ENCODE peak calls at places on chromosomes 11 and 22, in four cellular contexts. X, K, W and E are unnamed samples.

GRCh38 chr11:59224419-59224928 is 11.7 kb upstream of the MPEG1 start:
- DNase-seq in K (no peak), W (no peak), X (peak; percentile 60), E (no peak)

GRCh38 chr11:126834573-126834972 is 166.0 kb downstream of the KIRREL3 start:
- DNase-seq in K (no peak), X (peak; percentile 60), W (no peak), E (no peak)

GRCh38 chr11:100964400-100964799 is 165.2 kb downstream of the PGR start:
- DNase-seq in X (peak; percentile 2), K (no peak), W (no peak), E (no peak)

GRCh38 chr11:34427171-34427805 is 11.4 kb upstream of the CAT start:
- DNase-seq in K (no peak), W (no peak), X (peak; percentile 97), E (no peak)

GRCh38 chr22:42949159-42949558 is 65.8 kb downstream of the PACSIN2 start:
- DNase-seq in W (no peak), X (peak; percentile 91), K (no peak), E (no peak)

GRCh38 chr11:27722945-27723344 is 22.7 kb upstream of the BDNF start:
- DNase-seq in X (peak; percentile 51), K (no peak), W (no peak), E (no peak)

GRCh38 chr11:71502871-71503435 is 24.1 kb upstream of the KRTAP5-7 start:
- DNase-seq in W (no peak), K (no peak), X (no peak), E (no peak)

GRCh38 chr11:119378851-119379465 is 2.5 kb downstream of the USP2 start:
- DNase-seq in X (no peak), W (no peak), K (no peak), E (no peak)

GRCh38 chr11:79393362-79394043 is 47.3 kb downstream of the TENM4 start:
- DNase-seq in X (peak; percentile 9), K (no peak), W (peak; percentile 6), E (no peak)

GRCh38 chr11:117538731-117539130 is 211.1 kb downstream of the CEP164 start:
- DNase-seq in W (no peak), X (no peak), K (no peak), E (no peak)

GRCh38 chr11:9535189-9535781 is 38.2 kb upstream of the WEE1 start:
- DNase-seq in K (peak; percentile 83), X (peak; percentile 92), W (peak; percentile 66), E (peak; percentile 81)

GRCh38 chr11:122253541-122254317 is 137.7 kb upstream of the BLID start:
- DNase-seq in W (no peak), X (peak; percentile 39), K (no peak), E (no peak)

GRCh38 chr11:26905368-26905767 is 88.5 kb upstream of the FIBIN start:
- DNase-seq in K (no peak), X (peak; percentile 74), W (no peak), E (no peak)

GRCh38 chr11:116173946-116174911 is 598.6 kb downstream of the BUD13 start:
- DNase-seq in X (no peak), W (no peak), K (no peak), E (no peak)

GRCh38 chr11:69922596-69923111 is 103.4 kb upstream of the FGF3 start:
- DNase-seq in K (no peak), X (no peak), W (no peak), E (no peak)

GRCh38 chr11:35288817-35289541 is 130.4 kb downstream of the SLC1A2 start:
- DNase-seq in K (no peak), W (no peak), X (peak; percentile 84), E (no peak)

GRCh38 chr11:15143855-15144254 is 29.1 kb downstream of the INSC start:
- DNase-seq in K (no peak), X (no peak), W (no peak), E (no peak)

GRCh38 chr22:41418717-41419116 is 27.9 kb downstream of the TOB2 start:
- DNase-seq in W (no peak), X (no peak), K (no peak), E (no peak)

GRCh38 chr11:104668797-104669463 is 229.3 kb downstream of the CASP12 start:
- DNase-seq in W (peak; percentile 5), K (no peak), X (peak; percentile 58), E (no peak)

GRCh38 chr11:121451982-121452608 is at the start of gene SORL1:
- DNase-seq in X (peak; percentile 82), K (peak; percentile 63), W (peak; percentile 71), E (peak; percentile 86)

GRCh38 chr11:2954263-2954662 is 25.0 kb upstream of the PHLDA2 start:
- DNase-seq in W (no peak), K (no peak), X (no peak), E (no peak)